ENCODE peak calls at places on chromosome 6, in nine cellular contexts. One of them, this sample, is unnamed.

GRCh38 chr6:122752493-122752892 is 27.0 kb upstream of the FABP7 start:
- DNase-seq in sigmoid colon: no peak
- DNase-seq in AG04450: no peak
- DNase-seq in small intestine: no peak
- DNase-seq in adrenal gland: no peak
- DNase-seq in ovary: no peak
- DNase-seq in SK-N-MC: no peak
- DNase-seq in neural progenitor cell: no peak
- DNase-seq in gastrocnemius medialis: no peak
- DNase-seq in this sample: no peak

GRCh38 chr6:149842331-149842730 is 21.8 kb downstream of the LRP11 start:
- DNase-seq in sigmoid colon: no peak
- DNase-seq in AG04450: no peak
- DNase-seq in small intestine: peak; percentile 65
- DNase-seq in adrenal gland: no peak
- DNase-seq in ovary: no peak
- DNase-seq in SK-N-MC: no peak
- DNase-seq in neural progenitor cell: no peak
- DNase-seq in gastrocnemius medialis: no peak
- DNase-seq in this sample: no peak

GRCh38 chr6:135935951-135936601 is 84.6 kb downstream of the PDE7B start:
- DNase-seq in sigmoid colon: no peak
- DNase-seq in AG04450: no peak
- DNase-seq in small intestine: no peak
- DNase-seq in adrenal gland: no peak
- DNase-seq in ovary: no peak
- DNase-seq in SK-N-MC: no peak
- DNase-seq in neural progenitor cell: no peak
- DNase-seq in gastrocnemius medialis: no peak
- DNase-seq in this sample: no peak

GRCh38 chr6:87237804-87238203 is 82.4 kb downstream of the ZNF292 start:
- DNase-seq in sigmoid colon: no peak
- DNase-seq in AG04450: no peak
- DNase-seq in small intestine: peak; percentile 33
- DNase-seq in adrenal gland: no peak
- DNase-seq in ovary: no peak
- DNase-seq in SK-N-MC: no peak
- DNase-seq in neural progenitor cell: no peak
- DNase-seq in gastrocnemius medialis: no peak
- DNase-seq in this sample: no peak

GRCh38 chr6:14000901-14001300 is 76.1 kb downstream of the RNF182 start:
- DNase-seq in sigmoid colon: no peak
- DNase-seq in AG04450: no peak
- DNase-seq in small intestine: no peak
- DNase-seq in adrenal gland: no peak
- DNase-seq in ovary: no peak
- DNase-seq in SK-N-MC: peak; percentile 30
- DNase-seq in neural progenitor cell: no peak
- DNase-seq in gastrocnemius medialis: no peak
- DNase-seq in this sample: no peak

GRCh38 chr6:43705996-43706395 is 18.4 kb upstream of the MRPS18A start:
- DNase-seq in sigmoid colon: peak; percentile 54
- DNase-seq in AG04450: no peak
- DNase-seq in small intestine: no peak
- DNase-seq in adrenal gland: no peak
- DNase-seq in ovary: no peak
- DNase-seq in SK-N-MC: no peak
- DNase-seq in neural progenitor cell: no peak
- DNase-seq in gastrocnemius medialis: no peak
- DNase-seq in this sample: no peak

GRCh38 chr6:149334682-149335160 is 17.2 kb downstream of the TAB2 start:
- DNase-seq in sigmoid colon: no peak
- DNase-seq in AG04450: peak; percentile 32
- DNase-seq in small intestine: no peak
- DNase-seq in adrenal gland: peak; percentile 73
- DNase-seq in ovary: no peak
- DNase-seq in SK-N-MC: no peak
- DNase-seq in neural progenitor cell: no peak
- DNase-seq in gastrocnemius medialis: peak; percentile 32
- DNase-seq in this sample: no peak

GRCh38 chr6:5512422-5512821 is 251.1 kb downstream of the FARS2 start:
- DNase-seq in sigmoid colon: no peak
- DNase-seq in AG04450: no peak
- DNase-seq in small intestine: no peak
- DNase-seq in adrenal gland: no peak
- DNase-seq in ovary: no peak
- DNase-seq in SK-N-MC: no peak
- DNase-seq in neural progenitor cell: no peak
- DNase-seq in gastrocnemius medialis: no peak
- DNase-seq in this sample: no peak

GRCh38 chr6:29005183-29005885 is at the start of gene ZNF311:
- DNase-seq in sigmoid colon: peak; percentile 77
- DNase-seq in AG04450: no peak
- DNase-seq in small intestine: peak; percentile 77
- DNase-seq in adrenal gland: peak; percentile 71
- DNase-seq in ovary: peak; percentile 54
- DNase-seq in SK-N-MC: no peak
- DNase-seq in neural progenitor cell: peak; percentile 34
- DNase-seq in gastrocnemius medialis: no peak
- DNase-seq in this sample: peak; percentile 79

GRCh38 chr6:27053738-27054137 is 193.8 kb upstream of the PRSS16 start:
- DNase-seq in sigmoid colon: no peak
- DNase-seq in AG04450: no peak
- DNase-seq in small intestine: no peak
- DNase-seq in adrenal gland: no peak
- DNase-seq in ovary: no peak
- DNase-seq in SK-N-MC: no peak
- DNase-seq in neural progenitor cell: no peak
- DNase-seq in gastrocnemius medialis: no peak
- DNase-seq in this sample: no peak

GRCh38 chr6:50821431-50822077 is 2.9 kb downstream of the TFAP2B start:
- DNase-seq in sigmoid colon: no peak
- DNase-seq in AG04450: no peak
- DNase-seq in small intestine: no peak
- DNase-seq in adrenal gland: no peak
- DNase-seq in ovary: no peak
- DNase-seq in SK-N-MC: no peak
- DNase-seq in neural progenitor cell: peak; percentile 50
- DNase-seq in gastrocnemius medialis: no peak
- DNase-seq in this sample: no peak

GRCh38 chr6:42727627-42728026 is 5.2 kb upstream of the PRPH2 start:
- DNase-seq in sigmoid colon: peak; percentile 71
- DNase-seq in AG04450: no peak
- DNase-seq in small intestine: no peak
- DNase-seq in adrenal gland: no peak
- DNase-seq in ovary: no peak
- DNase-seq in SK-N-MC: no peak
- DNase-seq in neural progenitor cell: no peak
- DNase-seq in gastrocnemius medialis: no peak
- DNase-seq in this sample: no peak

GRCh38 chr6:139588734-139589418 is 214.4 kb upstream of the CITED2 start:
- DNase-seq in sigmoid colon: no peak
- DNase-seq in AG04450: peak; percentile 81
- DNase-seq in small intestine: peak; percentile 54
- DNase-seq in adrenal gland: no peak
- DNase-seq in ovary: no peak
- DNase-seq in SK-N-MC: no peak
- DNase-seq in neural progenitor cell: no peak
- DNase-seq in gastrocnemius medialis: no peak
- DNase-seq in this sample: no peak

GRCh38 chr6:1013656-1014430 is 298.1 kb upstream of the FOXQ1 start:
- DNase-seq in sigmoid colon: no peak
- DNase-seq in AG04450: no peak
- DNase-seq in small intestine: no peak
- DNase-seq in adrenal gland: no peak
- DNase-seq in ovary: no peak
- DNase-seq in SK-N-MC: no peak
- DNase-seq in neural progenitor cell: no peak
- DNase-seq in gastrocnemius medialis: no peak
- DNase-seq in this sample: no peak

GRCh38 chr6:84967389-84967788 is 203.0 kb upstream of the TBX18 start:
- DNase-seq in sigmoid colon: no peak
- DNase-seq in AG04450: peak; percentile 3
- DNase-seq in small intestine: peak; percentile 5
- DNase-seq in adrenal gland: no peak
- DNase-seq in ovary: no peak
- DNase-seq in SK-N-MC: no peak
- DNase-seq in neural progenitor cell: peak; percentile 81
- DNase-seq in gastrocnemius medialis: no peak
- DNase-seq in this sample: no peak

GRCh38 chr6:35486005-35486925 is 10.6 kb downstream of the TEAD3 start:
- DNase-seq in sigmoid colon: peak; percentile 86
- DNase-seq in AG04450: no peak
- DNase-seq in small intestine: peak; percentile 83
- DNase-seq in adrenal gland: no peak
- DNase-seq in ovary: peak; percentile 94
- DNase-seq in SK-N-MC: no peak
- DNase-seq in neural progenitor cell: peak; percentile 65
- DNase-seq in gastrocnemius medialis: no peak
- DNase-seq in this sample: no peak

GRCh38 chr6:10582774-10583508 is 61.8 kb downstream of the GCNT2 start:
- DNase-seq in sigmoid colon: no peak
- DNase-seq in AG04450: no peak
- DNase-seq in small intestine: no peak
- DNase-seq in adrenal gland: no peak
- DNase-seq in ovary: no peak
- DNase-seq in SK-N-MC: no peak
- DNase-seq in neural progenitor cell: peak; percentile 88
- DNase-seq in gastrocnemius medialis: no peak
- DNase-seq in this sample: no peak

GRCh38 chr6:16760536-16761468 is at the start of gene ATXN1:
- DNase-seq in sigmoid colon: peak; percentile 85
- DNase-seq in AG04450: no peak
- DNase-seq in small intestine: peak; percentile 58
- DNase-seq in adrenal gland: peak; percentile 81
- DNase-seq in ovary: peak; percentile 74
- DNase-seq in SK-N-MC: no peak
- DNase-seq in neural progenitor cell: peak; percentile 77
- DNase-seq in gastrocnemius medialis: peak; percentile 35
- DNase-seq in this sample: peak; percentile 73

GRCh38 chr6:111559193-111560097 is 46.2 kb downstream of the TRAF3IP2 start:
- DNase-seq in sigmoid colon: no peak
- DNase-seq in AG04450: no peak
- DNase-seq in small intestine: no peak
- DNase-seq in adrenal gland: no peak
- DNase-seq in ovary: no peak
- DNase-seq in SK-N-MC: no peak
- DNase-seq in neural progenitor cell: no peak
- DNase-seq in gastrocnemius medialis: no peak
- DNase-seq in this sample: peak; percentile 76

GRCh38 chr6:13156381-13156780 is 172.0 kb downstream of the TBC1D7 start:
- DNase-seq in sigmoid colon: no peak
- DNase-seq in AG04450: no peak
- DNase-seq in small intestine: no peak
- DNase-seq in adrenal gland: no peak
- DNase-seq in ovary: no peak
- DNase-seq in SK-N-MC: no peak
- DNase-seq in neural progenitor cell: no peak
- DNase-seq in gastrocnemius medialis: no peak
- DNase-seq in this sample: no peak

GRCh38 chr6:129110687-129111343 is 227.9 kb downstream of the LAMA2 start:
- DNase-seq in sigmoid colon: no peak
- DNase-seq in AG04450: no peak
- DNase-seq in small intestine: peak; percentile 12
- DNase-seq in adrenal gland: no peak
- DNase-seq in ovary: no peak
- DNase-seq in SK-N-MC: peak; percentile 85
- DNase-seq in neural progenitor cell: no peak
- DNase-seq in gastrocnemius medialis: no peak
- DNase-seq in this sample: no peak

GRCh38 chr6:168919455-168920179 is 334.0 kb downstream of the THBS2 start:
- DNase-seq in sigmoid colon: no peak
- DNase-seq in AG04450: no peak
- DNase-seq in small intestine: no peak
- DNase-seq in adrenal gland: no peak
- DNase-seq in ovary: no peak
- DNase-seq in SK-N-MC: no peak
- DNase-seq in neural progenitor cell: no peak
- DNase-seq in gastrocnemius medialis: no peak
- DNase-seq in this sample: no peak
- H3K9me3 ChIP-seq in sigmoid colon: no peaks in the 10 kb centered on the region
- H3K9me3 ChIP-seq in AG04450: no peaks in the 10 kb centered on the region
- H3K9me3 ChIP-seq in small intestine: no peaks in the 10 kb centered on the region
- H3K9me3 ChIP-seq in adrenal gland: no peaks in the 10 kb centered on the region
- H3K9me3 ChIP-seq in ovary: no peaks in the 10 kb centered on the region
- H3K9me3 ChIP-seq in SK-N-MC: no peaks in the 10 kb centered on the region
- H3K9me3 ChIP-seq in neural progenitor cell: no peaks in the 10 kb centered on the region
- H3K9me3 ChIP-seq in gastrocnemius medialis: no peaks in the 10 kb centered on the region
- H3K9me3 ChIP-seq in this sample: no peaks in the 10 kb centered on the region

GRCh38 chr6:53335224-53335994 is 13.3 kb downstream of the ELOVL5 start:
- DNase-seq in sigmoid colon: no peak
- DNase-seq in AG04450: no peak
- DNase-seq in small intestine: peak; percentile 52
- DNase-seq in adrenal gland: no peak
- DNase-seq in ovary: no peak
- DNase-seq in SK-N-MC: no peak
- DNase-seq in neural progenitor cell: no peak
- DNase-seq in gastrocnemius medialis: no peak
- DNase-seq in this sample: no peak
- H3K27ac ChIP-seq in sigmoid colon: no peak overlapping the region
- H3K27ac ChIP-seq in AG04450: no peak overlapping the region
- H3K27ac ChIP-seq in small intestine: peak overlapping the region; percentile 73
- H3K27ac ChIP-seq in adrenal gland: peak overlapping the region; percentile 70
- H3K27ac ChIP-seq in ovary: no peak overlapping the region
- H3K27ac ChIP-seq in SK-N-MC: no peak overlapping the region
- H3K27ac ChIP-seq in neural progenitor cell: no peak overlapping the region
- H3K27ac ChIP-seq in gastrocnemius medialis: no peak overlapping the region
- H3K27ac ChIP-seq in this sample: no peak overlapping the region

DNA sequence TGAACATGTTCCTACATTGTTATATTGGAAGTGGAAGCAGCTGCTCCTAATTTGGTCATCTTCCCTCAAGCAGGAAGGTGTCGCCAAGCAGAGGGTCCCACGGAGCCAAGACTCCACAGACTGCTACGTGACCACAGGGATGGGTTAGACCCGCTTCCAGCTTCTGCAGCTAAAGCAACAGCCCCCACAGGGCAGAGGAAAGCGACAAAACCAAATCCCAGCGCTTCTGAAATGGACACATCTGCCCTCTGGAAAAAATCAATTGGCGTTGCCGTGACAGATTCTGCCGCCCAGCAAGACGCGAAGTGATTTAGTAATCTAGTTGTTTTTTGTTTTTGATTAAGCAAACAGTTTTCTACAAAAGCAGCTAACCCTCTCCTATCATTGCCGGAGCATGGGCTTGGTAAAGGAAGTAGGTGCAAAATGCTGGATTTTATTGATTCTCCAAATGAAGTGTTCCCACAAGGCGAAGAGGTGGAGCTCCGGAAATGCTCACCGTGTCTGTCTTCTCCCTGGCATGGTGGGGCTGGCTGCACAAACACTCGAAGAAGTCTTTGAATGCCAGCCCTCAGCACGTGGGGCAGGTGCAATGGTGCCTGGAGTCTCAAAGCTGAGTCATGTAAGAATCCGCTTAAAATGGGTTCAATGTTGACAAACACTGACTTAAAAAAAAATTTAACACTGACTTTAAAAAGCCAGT is 79.4 kb upstream of the FRMD1 start:
- DNase-seq in sigmoid colon: peak; percentile 56
- DNase-seq in AG04450: no peak
- DNase-seq in small intestine: no peak
- DNase-seq in adrenal gland: no peak
- DNase-seq in ovary: no peak
- DNase-seq in SK-N-MC: no peak
- DNase-seq in neural progenitor cell: no peak
- DNase-seq in gastrocnemius medialis: no peak
- DNase-seq in this sample: no peak
- H3K4me3 ChIP-seq in sigmoid colon: peak overlapping the region; percentile 28
- H3K4me3 ChIP-seq in AG04450: no peak overlapping the region
- H3K4me3 ChIP-seq in small intestine: no peak overlapping the region
- H3K4me3 ChIP-seq in adrenal gland: no peak overlapping the region
- H3K4me3 ChIP-seq in ovary: no peak overlapping the region
- H3K4me3 ChIP-seq in SK-N-MC: peak overlapping the region; percentile 37
- H3K4me3 ChIP-seq in neural progenitor cell: no peak overlapping the region
- H3K4me3 ChIP-seq in gastrocnemius medialis: no peak overlapping the region
- H3K4me3 ChIP-seq in this sample: no peak overlapping the region

GRCh38 chr6:164628302-164628931 is 681.0 kb downstream of the C6orf118 start:
- DNase-seq in sigmoid colon: no peak
- DNase-seq in AG04450: no peak
- DNase-seq in small intestine: no peak
- DNase-seq in adrenal gland: no peak
- DNase-seq in ovary: no peak
- DNase-seq in SK-N-MC: no peak
- DNase-seq in neural progenitor cell: no peak
- DNase-seq in gastrocnemius medialis: no peak
- DNase-seq in this sample: no peak
- H3K9me3 ChIP-seq in sigmoid colon: no peaks in the 10 kb centered on the region
- H3K9me3 ChIP-seq in AG04450: peaks cover 6% of the 10 kb centered on the region
- H3K9me3 ChIP-seq in small intestine: no peaks in the 10 kb centered on the region
- H3K9me3 ChIP-seq in adrenal gland: no peaks in the 10 kb centered on the region
- H3K9me3 ChIP-seq in ovary: no peaks in the 10 kb centered on the region
- H3K9me3 ChIP-seq in SK-N-MC: no peaks in the 10 kb centered on the region
- H3K9me3 ChIP-seq in neural progenitor cell: no peaks in the 10 kb centered on the region
- H3K9me3 ChIP-seq in gastrocnemius medialis: no peaks in the 10 kb centered on the region
- H3K9me3 ChIP-seq in this sample: no peaks in the 10 kb centered on the region

This sample was measured in tibial artery.